ENCODE peak calls at places on chromosomes 7 and 10, in seven cellular contexts. D is tibial artery, V is WERI-Rb-1, O is endothelial cell, W is left ventricle myocardium inferior, Y is HFFc6, J is PC-9. B is an unnamed sample.

GRCh38 chr10:110495731-110496552 is 1.8 kb upstream of the DUSP5 start:
- DNase-seq in D (peak), V (peak), O (peak), W (peak), Y (peak), J (peak), B (peak)

GRCh38 chr10:131748831-131749766 is 151.7 kb upstream of the PPP2R2D start:
- DNase-seq in D (no peak), V (peak), O (no peak), W (no peak), Y (no peak), J (no peak), B (peak)

GRCh38 chr10:97004591-97004990 is 172.5 kb downstream of the LCOR start:
- DNase-seq in D (no peak), V (no peak), O (no peak), W (no peak), Y (no peak), J (no peak), B (no peak)

GRCh38 chr7:234041-234711 is 41.8 kb downstream of the FAM20C start:
- DNase-seq in D (peak), V (no peak), O (no peak), W (peak), Y (no peak), J (no peak), B (no peak)

GRCh38 chr7:117993377-117994003 is 120.2 kb upstream of the CTTNBP2 start:
- DNase-seq in D (no peak), V (peak), O (peak), W (no peak), Y (no peak), J (no peak), B (peak)

GRCh38 chr10:79022565-79023488 is 45.9 kb upstream of the ZMIZ1 start:
- DNase-seq in D (no peak), V (no peak), O (no peak), W (peak), Y (no peak), J (no peak), B (no peak)

GRCh38 chr7:24978837-24979469 is 1.0 kb downstream of the OSBPL3 start:
- DNase-seq in D (no peak), V (peak), O (peak), W (no peak), Y (peak), J (peak), B (peak)

GRCh38 chr10:93447019-93447418 is 35.1 kb downstream of the MYOF start:
- DNase-seq in D (no peak), V (no peak), O (no peak), W (no peak), Y (no peak), J (no peak), B (no peak)

GRCh38 chr7:142188846-142189245 is 69.0 kb downstream of the PRSS58 start:
- DNase-seq in D (no peak), V (no peak), O (no peak), W (no peak), Y (no peak), J (no peak), B (no peak)

GRCh38 chr10:103397191-103397825 is 882 bp downstream of the PDCD11 start:
- DNase-seq in D (no peak), V (no peak), O (no peak), W (no peak), Y (no peak), J (peak), B (no peak)

GRCh38 chr7:100369105-100369504 is 4.2 kb upstream of the PILRA start:
- DNase-seq in D (peak), V (no peak), O (no peak), W (peak), Y (no peak), J (no peak), B (no peak)

GRCh38 chr7:137989127-137989526 is 12.8 kb downstream of the CREB3L2 start:
- DNase-seq in D (peak), V (no peak), O (no peak), W (no peak), Y (no peak), J (no peak), B (no peak)

GRCh38 chr7:98394377-98394836 is 6.5 kb downstream of the BAIAP2L1 start:
- DNase-seq in D (no peak), V (no peak), O (no peak), W (no peak), Y (peak), J (no peak), B (no peak)

GRCh38 chr10:80664071-80664680 is 126.5 kb downstream of the SH2D4B start:
- DNase-seq in D (peak), V (peak), O (peak), W (peak), Y (peak), J (peak), B (peak)

GRCh38 chr10:7410306-7410799 is 481 bp downstream of the SFMBT2 start:
- DNase-seq in D (no peak), V (no peak), O (peak), W (peak), Y (no peak), J (no peak), B (peak)

GRCh38 chr7:1235501-1236131 is 2.9 kb downstream of the UNCX start:
- DNase-seq in D (no peak), V (no peak), O (no peak), W (no peak), Y (no peak), J (no peak), B (no peak)

GRCh38 chr7:3206101-3206500 is 95.0 kb upstream of the SDK1 start:
- DNase-seq in D (no peak), V (no peak), O (no peak), W (no peak), Y (no peak), J (no peak), B (no peak)

GRCh38 chr10:77949167-77949566 is 22.6 kb upstream of the DLG5 start:
- DNase-seq in D (no peak), V (peak), O (peak), W (no peak), Y (peak), J (peak), B (peak)

GRCh38 chr7:42085531-42085930 is 151.5 kb downstream of the GLI3 start:
- DNase-seq in D (no peak), V (no peak), O (no peak), W (no peak), Y (no peak), J (no peak), B (no peak)

GRCh38 chr7:12127490-12127889 is 83.6 kb upstream of the TMEM106B start:
- DNase-seq in D (no peak), V (no peak), O (no peak), W (no peak), Y (no peak), J (no peak), B (no peak)

GRCh38 chr10:74681917-74682627 is 144.3 kb upstream of the KAT6B start:
- DNase-seq in D (no peak), V (no peak), O (no peak), W (no peak), Y (no peak), J (no peak), B (no peak)

GRCh38 chr10:9045311-9045710 is 990.8 kb downstream of the GATA3 start:
- DNase-seq in D (no peak), V (no peak), O (no peak), W (no peak), Y (no peak), J (no peak), B (no peak)

GRCh38 chr10:25758041-25758457 is 176.0 kb upstream of the MYO3A start:
- DNase-seq in D (no peak), V (peak), O (peak), W (no peak), Y (no peak), J (peak), B (peak)

GRCh38 chr7:121623130-121623872 is 227.2 kb upstream of the FAM3C start:
- DNase-seq in D (no peak), V (no peak), O (no peak), W (no peak), Y (no peak), J (no peak), B (no peak)

GRCh38 chr10:1107679-1108078 is 51.5 kb downstream of the WDR37 start:
- DNase-seq in D (no peak), V (no peak), O (no peak), W (no peak), Y (no peak), J (no peak), B (no peak)

GRCh38 chr7:142130282-142130681 is 18.8 kb downstream of the MGAM2 start:
- DNase-seq in D (no peak), V (no peak), O (no peak), W (no peak), Y (no peak), J (no peak), B (peak)

GRCh38 chr7:64878684-64879083 is 24.4 kb upstream of the ZNF273 start:
- DNase-seq in D (no peak), V (no peak), O (no peak), W (no peak), Y (no peak), J (no peak), B (no peak)

GRCh38 chr7:1142051-1142635 is 17.9 kb downstream of the ZFAND2A start:
- DNase-seq in D (no peak), V (no peak), O (no peak), W (no peak), Y (no peak), J (no peak), B (no peak)

GRCh38 chr7:66250711-66251110 is 45.6 kb downstream of the TPST1 start:
- DNase-seq in D (no peak), V (no peak), O (no peak), W (no peak), Y (peak), J (no peak), B (no peak)

GRCh38 chr7:135441791-135442190 is 68.1 kb downstream of the CNOT4 start:
- DNase-seq in D (no peak), V (no peak), O (no peak), W (no peak), Y (peak), J (no peak), B (no peak)

GRCh38 chr10:7090529-7090928 is 320.3 kb downstream of the SFMBT2 start:
- DNase-seq in D (no peak), V (no peak), O (no peak), W (no peak), Y (no peak), J (no peak), B (no peak)

GRCh38 chr7:127907638-127908040 is 123.6 kb downstream of the LRRC4 start:
- DNase-seq in D (no peak), V (no peak), O (no peak), W (no peak), Y (peak), J (no peak), B (no peak)

GRCh38 chr10:95782274-95782830 is 26.4 kb downstream of the ENTPD1 start:
- DNase-seq in D (no peak), V (no peak), O (no peak), W (no peak), Y (no peak), J (no peak), B (no peak)

GRCh38 chr7:2729043-2729892 is 41.3 kb downstream of the AMZ1 start:
- DNase-seq in D (no peak), V (peak), O (no peak), W (no peak), Y (no peak), J (no peak), B (no peak)

GRCh38 chr7:73520673-73521635 is 1.1 kb downstream of the BAZ1B start:
- DNase-seq in D (no peak), V (no peak), O (peak), W (no peak), Y (peak), J (no peak), B (no peak)

GRCh38 chr7:6448943-6449543 is 1.3 kb upstream of the DAGLB start:
- DNase-seq in D (no peak), V (no peak), O (no peak), W (no peak), Y (no peak), J (no peak), B (no peak)

GRCh38 chr10:97224483-97225435 is 39.0 kb upstream of the SLIT1 start:
- DNase-seq in D (no peak), V (no peak), O (no peak), W (no peak), Y (no peak), J (no peak), B (no peak)

GRCh38 chr7:3559178-3559765 is 258.2 kb downstream of the SDK1 start:
- DNase-seq in D (peak), V (no peak), O (no peak), W (no peak), Y (no peak), J (no peak), B (peak)

GRCh38 chr10:45001382-45002148 is 842 bp downstream of the ZNF22 start:
- DNase-seq in D (peak), V (peak), O (peak), W (peak), Y (peak), J (peak), B (peak)
- TF ChIP-seq CTCF in D (peak), V (peak), O (no peak), W (peak), Y (peak), J (peak), B (no peak)

DNA sequence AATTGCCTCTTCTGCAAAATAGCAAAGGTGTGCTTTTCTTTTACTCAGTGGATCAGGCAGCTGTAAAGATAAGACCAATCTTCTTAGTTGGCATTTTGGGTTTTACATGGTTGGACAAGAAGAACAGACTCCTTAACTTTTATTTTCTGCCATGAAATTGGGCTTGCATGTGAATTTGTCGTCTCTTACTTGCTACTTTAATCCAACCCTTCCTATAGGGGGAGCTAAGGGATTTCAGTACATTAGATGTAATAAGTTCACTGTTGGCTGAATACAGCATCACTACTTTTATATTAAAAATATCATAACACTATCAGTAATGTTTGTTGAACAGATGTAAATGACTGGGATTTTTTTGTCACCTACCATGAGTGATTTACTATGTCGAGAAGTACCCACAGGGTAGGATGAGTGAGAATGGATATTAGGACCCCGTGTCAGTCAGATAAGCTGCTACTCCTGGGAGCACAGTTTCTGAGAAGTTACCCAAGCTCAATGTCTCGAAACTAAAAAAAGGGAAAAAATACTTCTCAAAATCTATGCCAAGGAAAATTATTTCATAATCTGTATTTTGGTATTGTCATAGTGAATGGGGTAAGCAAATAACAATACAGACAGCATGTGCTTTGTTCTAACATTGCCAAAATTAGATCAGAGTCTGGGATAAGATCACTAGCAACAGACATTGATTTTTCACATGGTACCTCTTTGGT is 127.4 kb upstream of the AGR3 start:
- DNase-seq in D (no peak), V (no peak), O (no peak), W (no peak), Y (peak), J (no peak), B (no peak)
- TF ChIP-seq CTCF in D (peak), V (no peak), O (peak), W (peak), Y (peak), J (peak), B (peak)

DNA sequence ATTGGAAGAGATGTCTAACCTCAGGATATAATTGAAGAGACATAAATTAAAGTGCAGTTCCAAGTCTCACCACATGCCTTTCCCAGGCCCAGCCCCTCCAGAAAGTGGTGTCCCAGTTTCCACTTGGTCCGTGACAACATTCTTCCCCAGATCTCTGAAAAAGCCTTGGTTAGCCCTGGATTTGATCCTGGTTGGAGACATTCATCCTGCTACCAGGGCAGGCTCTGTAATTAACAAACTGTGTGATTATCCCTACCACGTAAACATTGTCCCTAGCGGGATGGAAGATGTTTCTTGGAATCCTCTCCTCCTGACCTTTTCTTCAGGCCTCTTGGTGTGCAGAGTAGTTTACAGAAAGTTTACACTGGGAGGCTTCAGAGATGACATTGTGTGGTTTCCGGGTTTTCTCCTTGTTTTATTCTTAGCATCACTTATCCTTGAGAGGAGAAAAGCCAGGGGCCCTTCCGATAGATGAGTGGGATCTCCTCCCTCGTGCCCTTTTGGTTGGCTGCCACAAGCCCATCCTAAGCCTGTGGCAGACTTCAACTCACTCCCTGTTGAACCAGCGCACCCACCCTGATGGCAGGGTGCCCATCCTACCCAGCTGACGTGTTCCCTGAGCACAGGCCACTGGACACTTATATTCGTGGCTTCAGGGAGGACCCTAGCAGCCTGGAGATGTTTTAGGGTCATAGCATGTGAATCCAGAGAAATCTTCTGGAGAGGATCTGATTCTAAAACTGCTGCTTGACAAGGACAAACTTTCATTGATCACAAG is 83.9 kb downstream of the COL13A1 start:
- DNase-seq in D (no peak), V (no peak), O (no peak), W (no peak), Y (no peak), J (no peak), B (no peak)
- TF ChIP-seq CTCF in D (peak), V (peak), O (peak), W (peak), Y (peak), J (no peak), B (peak)

GRCh38 chr7:52017802-52018679 is 701.4 kb upstream of the COBL start:
- DNase-seq in D (no peak), V (peak), O (peak), W (no peak), Y (no peak), J (peak), B (peak)
- TF ChIP-seq CTCF in D (no peak), V (peak), O (peak), W (peak), Y (peak), J (peak), B (peak)

GRCh38 chr7:112749775-112750174 is 40.4 kb downstream of the TMEM168 start:
- DNase-seq in D (no peak), V (no peak), O (no peak), W (no peak), Y (no peak), J (no peak), B (no peak)
- TF ChIP-seq CTCF in D (no peak), V (no peak), O (peak), W (no peak), Y (peak), J (no peak), B (no peak)

GRCh38 chr10:12251581-12251980 is 55.6 kb downstream of the CDC123 start:
- DNase-seq in D (no peak), V (no peak), O (no peak), W (no peak), Y (no peak), J (no peak), B (no peak)

GRCh38 chr10:12255048-12255447 is 59.1 kb downstream of the CDC123 start:
- DNase-seq in D (no peak), V (no peak), O (no peak), W (no peak), Y (no peak), J (no peak), B (no peak)

GRCh38 chr10:12250181-12250580 is 54.2 kb downstream of the CDC123 start:
- DNase-seq in D (no peak), V (no peak), O (no peak), W (no peak), Y (no peak), J (no peak), B (no peak)

DNA sequence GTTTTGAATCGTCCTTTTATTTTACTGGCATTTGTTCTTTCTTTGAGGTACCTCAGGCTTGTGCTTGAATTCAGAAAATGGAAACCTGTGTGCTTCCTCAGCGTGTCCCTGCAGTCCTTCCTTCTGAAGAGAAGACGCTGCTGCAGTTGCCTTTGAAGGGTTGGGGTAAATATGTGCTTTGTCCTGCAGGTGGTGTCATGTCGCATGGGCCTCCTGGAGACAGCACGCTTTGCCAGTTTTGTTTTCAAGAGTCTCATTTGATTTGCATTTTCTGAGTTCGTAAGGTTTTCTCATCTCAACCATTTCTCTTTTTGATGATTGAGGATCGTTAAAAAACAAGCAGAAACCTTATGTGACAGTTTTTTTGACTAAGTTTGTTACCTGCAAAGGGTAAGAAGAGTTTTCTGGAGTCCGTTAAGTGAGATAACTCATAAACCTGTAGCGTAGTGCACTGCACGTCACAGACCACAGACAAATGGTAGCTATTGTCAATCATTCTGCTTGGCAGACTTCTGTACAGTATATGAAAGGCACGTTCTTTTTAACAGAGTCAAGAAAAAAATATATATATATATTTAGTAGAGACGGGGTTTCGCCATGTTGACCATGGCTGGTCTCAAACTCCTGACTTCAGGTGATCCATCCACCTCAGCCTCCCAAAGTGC is 57.0 kb downstream of the CDC123 start:
- DNase-seq in D (no peak), V (peak), O (peak), W (no peak), Y (no peak), J (peak), B (peak)
- TF ChIP-seq CTCF in D (no peak), V (peak), O (peak), W (peak), Y (peak), J (peak), B (peak)

DNA sequence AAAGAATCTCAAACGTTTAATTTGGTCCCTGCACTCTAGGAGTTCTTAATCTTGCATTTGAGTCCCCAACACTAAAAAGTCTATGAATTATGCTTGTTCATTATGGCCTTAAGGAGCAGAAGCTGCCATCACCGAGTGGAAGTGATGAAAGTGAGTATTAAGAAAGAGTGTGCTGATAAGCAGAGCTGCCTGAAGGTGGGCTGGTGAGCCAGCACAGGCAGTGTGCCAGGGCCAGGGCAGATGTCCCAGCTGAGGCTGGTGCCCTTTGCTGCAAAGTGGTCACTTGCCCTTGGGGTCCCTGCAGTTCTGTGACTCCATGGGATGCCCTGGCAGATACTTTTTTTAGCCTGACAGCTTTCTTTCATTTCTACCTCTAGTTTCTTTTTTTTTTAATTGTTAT is 73.0 kb upstream of the LOXL4 start:
- DNase-seq in D (no peak), V (no peak), O (no peak), W (peak), Y (no peak), J (no peak), B (no peak)
- TF ChIP-seq CTCF in D (no peak), V (no peak), O (no peak), W (no peak), Y (no peak), J (no peak), B (no peak)